ENCODE peak calls at places on chromosomes 7 and 10, in four cellular contexts. Q, S, M and Y are unnamed samples.
A peak's percentile ranks its signal among the peaks of the same experiment; 100 is the strongest.

GRCh38 chr10:28906934-28907333 is 229.6 kb downstream of the BAMBI start:
- DNase-seq in Q (no peak), M (no peak), S (no peak), Y (no peak)

GRCh38 chr10:56905051-56905450 is 544.0 kb upstream of the ZWINT start:
- DNase-seq in Q (no peak), M (no peak), S (no peak), Y (no peak)

GRCh38 chr10:97734021-97734420 is 2.9 kb upstream of the ZFYVE27 start:
- DNase-seq in Q (no peak), M (no peak), S (no peak), Y (no peak)

GRCh38 chr7:40945788-40946187 is 757.1 kb downstream of the INHBA start:
- DNase-seq in Q (no peak), M (no peak), S (no peak), Y (no peak)

GRCh38 chr10:905503-905902 is 26.0 kb downstream of the LARP4B start:
- DNase-seq in Q (no peak), S (no peak), M (no peak), Y (no peak)

GRCh38 chr10:29344073-29344820 is 55.4 kb downstream of the LYZL1 start:
- DNase-seq in Q (no peak), S (no peak), M (peak; percentile 18), Y (no peak)

GRCh38 chr7:44391171-44391570 is 65.8 kb upstream of the CAMK2B start:
- DNase-seq in Q (no peak), M (no peak), S (no peak), Y (no peak)

GRCh38 chr10:131200856-131201470 is 110.6 kb downstream of the TCERG1L start:
- DNase-seq in M (no peak), S (no peak), Q (no peak), Y (no peak)

GRCh38 chr7:44564606-44565005 is 9.1 kb downstream of the DDX56 start:
- DNase-seq in S (no peak), M (no peak), Q (no peak), Y (no peak)

GRCh38 chr10:13803566-13804554 is 217.1 kb downstream of the PRPF18 start:
- DNase-seq in M (no peak), S (no peak), Q (no peak), Y (no peak)

GRCh38 chr10:105207596-105207995 is 566.5 kb downstream of the SORCS3 start:
- DNase-seq in S (no peak), M (no peak), Q (no peak), Y (no peak)

GRCh38 chr10:131450220-131450765 is 138.8 kb upstream of the TCERG1L start:
- DNase-seq in M (no peak), S (no peak), Q (no peak), Y (no peak)

GRCh38 chr7:2165239-2165609 is 67.5 kb downstream of the MAD1L1 start:
- DNase-seq in S (no peak), Q (no peak), M (no peak), Y (no peak)

GRCh38 chr10:43160067-43160918 is 22.0 kb downstream of the CSGALNACT2 start:
- DNase-seq in M (no peak), S (no peak), Q (no peak), Y (peak; percentile 33)

GRCh38 chr7:124791426-124791825 is 25.8 kb upstream of the GPR37 start:
- DNase-seq in M (no peak), S (no peak), Q (no peak), Y (no peak)

GRCh38 chr10:15744217-15744865 is 24.6 kb upstream of the ITGA8 start:
- DNase-seq in Q (no peak), S (no peak), M (no peak), Y (peak; percentile 23)

GRCh38 chr7:138449580-138449979 is 10.5 kb upstream of the TRIM24 start:
- DNase-seq in S (peak; percentile 19), Q (peak; percentile 18), M (no peak), Y (no peak)

GRCh38 chr7:47444376-47445098 is 137.4 kb downstream of the TNS3 start:
- DNase-seq in S (no peak), Q (no peak), M (no peak), Y (peak; percentile 58)

GRCh38 chr7:116526897-116527296 is 2.1 kb downstream of the CAV1 start:
- DNase-seq in S (no peak), M (no peak), Q (no peak), Y (no peak)

GRCh38 chr10:133353988-133354605 is 3.7 kb downstream of the FUOM start:
- DNase-seq in Q (no peak), S (no peak), M (no peak), Y (no peak)